ENCODE peak calls at places on chromosomes 11 and 22, in five cellular contexts. One of them, this sample, is unnamed.
A peak's percentile ranks its signal among the peaks of the same experiment; 100 is the strongest.

GRCh38 chr11:76073716-76074115 is 132.6 kb downstream of the WNT11 start:
- DNase-seq in AG10803: peak; percentile 89
- DNase-seq in mesenchymal stem cell: peak; percentile 11
- DNase-seq in AG04449: no peak
- DNase-seq in breast epithelium: no peak
- DNase-seq in this sample: peak; percentile 42

GRCh38 chr22:50622723-50623327 is 5.1 kb downstream of the ARSA start:
- DNase-seq in breast epithelium: peak; percentile 89
- DNase-seq in AG10803: no peak
- DNase-seq in AG04449: no peak
- DNase-seq in mesenchymal stem cell: no peak
- DNase-seq in this sample: no peak

GRCh38 chr11:3206128-3206921 is 12.3 kb downstream of the MRGPRG start:
- DNase-seq in mesenchymal stem cell: no peak
- DNase-seq in AG04449: no peak
- DNase-seq in AG10803: no peak
- DNase-seq in breast epithelium: no peak
- DNase-seq in this sample: no peak

GRCh38 chr22:21942407-21942895 is 10.2 kb downstream of the PPM1F start:
- DNase-seq in AG04449: no peak
- DNase-seq in breast epithelium: peak; percentile 51
- DNase-seq in mesenchymal stem cell: peak; percentile 91
- DNase-seq in AG10803: peak; percentile 86
- DNase-seq in this sample: peak; percentile 91

GRCh38 chr11:112127056-112127455 is 36.8 kb downstream of the IL18 start:
- DNase-seq in breast epithelium: no peak
- DNase-seq in AG04449: no peak
- DNase-seq in AG10803: no peak
- DNase-seq in mesenchymal stem cell: no peak
- DNase-seq in this sample: no peak

GRCh38 chr11:75900848-75901247 is 85.8 kb downstream of the UVRAG start:
- DNase-seq in AG04449: no peak
- DNase-seq in mesenchymal stem cell: no peak
- DNase-seq in breast epithelium: no peak
- DNase-seq in AG10803: no peak
- DNase-seq in this sample: no peak

GRCh38 chr11:133900176-133901105 is 55.1 kb upstream of the SPATA19 start:
- DNase-seq in AG10803: no peak
- DNase-seq in AG04449: no peak
- DNase-seq in mesenchymal stem cell: no peak
- DNase-seq in breast epithelium: peak; percentile 10
- DNase-seq in this sample: no peak

GRCh38 chr22:36999463-36999862 is 19.8 kb downstream of the TST start:
- DNase-seq in breast epithelium: no peak
- DNase-seq in mesenchymal stem cell: no peak
- DNase-seq in AG04449: no peak
- DNase-seq in AG10803: no peak
- DNase-seq in this sample: no peak

GRCh38 chr11:104564921-104565580 is 333.2 kb downstream of the CASP12 start:
- DNase-seq in AG10803: no peak
- DNase-seq in AG04449: no peak
- DNase-seq in mesenchymal stem cell: no peak
- DNase-seq in breast epithelium: no peak
- DNase-seq in this sample: no peak

GRCh38 chr11:77084581-77085191 is 17.9 kb downstream of the CAPN5 start:
- DNase-seq in AG04449: no peak
- DNase-seq in mesenchymal stem cell: no peak
- DNase-seq in AG10803: no peak
- DNase-seq in breast epithelium: no peak
- DNase-seq in this sample: no peak

GRCh38 chr22:38067771-38068360 is 10.7 kb downstream of the PICK1 start:
- DNase-seq in mesenchymal stem cell: no peak
- DNase-seq in AG04449: no peak
- DNase-seq in AG10803: no peak
- DNase-seq in breast epithelium: no peak
- DNase-seq in this sample: no peak

GRCh38 chr22:45581549-45582080 is 78.9 kb downstream of the FBLN1 start:
- DNase-seq in breast epithelium: no peak
- DNase-seq in mesenchymal stem cell: no peak
- DNase-seq in AG04449: no peak
- DNase-seq in AG10803: no peak
- DNase-seq in this sample: no peak

GRCh38 chr11:69204246-69205124 is 48.8 kb downstream of the SMIM38 start:
- DNase-seq in AG04449: no peak
- DNase-seq in AG10803: no peak
- DNase-seq in mesenchymal stem cell: no peak
- DNase-seq in breast epithelium: no peak
- DNase-seq in this sample: no peak

GRCh38 chr11:78168539-78169477 is 19.6 kb downstream of the KCTD21 start:
- DNase-seq in mesenchymal stem cell: peak; percentile 39
- DNase-seq in breast epithelium: no peak
- DNase-seq in AG10803: peak; percentile 91
- DNase-seq in AG04449: peak; percentile 89
- DNase-seq in this sample: peak; percentile 88

GRCh38 chr22:30288414-30289125 is 735 bp downstream of the CASTOR1 start:
- DNase-seq in AG10803: no peak
- DNase-seq in mesenchymal stem cell: no peak
- DNase-seq in breast epithelium: no peak
- DNase-seq in AG04449: no peak
- DNase-seq in this sample: no peak

GRCh38 chr22:31628362-31628761 is 33.7 kb downstream of the PISD start:
- DNase-seq in mesenchymal stem cell: no peak
- DNase-seq in breast epithelium: no peak
- DNase-seq in AG10803: no peak
- DNase-seq in AG04449: no peak
- DNase-seq in this sample: no peak

GRCh38 chr11:1574256-1575242 is 2.5 kb upstream of the DUSP8 start:
- DNase-seq in AG04449: no peak
- DNase-seq in mesenchymal stem cell: peak; percentile 25
- DNase-seq in breast epithelium: peak; percentile 36
- DNase-seq in AG10803: peak; percentile 37
- DNase-seq in this sample: no peak

GRCh38 chr11:78940500-78941225 is 366.0 kb upstream of the NARS2 start:
- DNase-seq in breast epithelium: no peak
- DNase-seq in AG04449: no peak
- DNase-seq in AG10803: no peak
- DNase-seq in mesenchymal stem cell: no peak
- DNase-seq in this sample: no peak

GRCh38 chr22:17590586-17590985 is 27.3 kb downstream of the SLC25A18 start:
- DNase-seq in mesenchymal stem cell: no peak
- DNase-seq in AG04449: no peak
- DNase-seq in breast epithelium: no peak
- DNase-seq in AG10803: no peak
- DNase-seq in this sample: no peak

GRCh38 chr11:20057055-20057943 is 103.0 kb downstream of the DBX1 start:
- DNase-seq in breast epithelium: no peak
- DNase-seq in AG04449: no peak
- DNase-seq in AG10803: peak; percentile 80
- DNase-seq in mesenchymal stem cell: no peak
- DNase-seq in this sample: no peak

GRCh38 chr11:64762916-64763803 is 3.4 kb upstream of the PYGM start:
- DNase-seq in AG10803: peak; percentile 33
- DNase-seq in breast epithelium: no peak
- DNase-seq in AG04449: peak; percentile 23
- DNase-seq in mesenchymal stem cell: peak; percentile 49
- DNase-seq in this sample: peak; percentile 88

GRCh38 chr11:68835328-68835727 is 6.4 kb downstream of the CPT1A start:
- DNase-seq in breast epithelium: no peak
- DNase-seq in mesenchymal stem cell: no peak
- DNase-seq in AG04449: no peak
- DNase-seq in AG10803: no peak
- DNase-seq in this sample: no peak

GRCh38 chr11:77287136-77287535 is 14.3 kb downstream of the GDPD4 start:
- DNase-seq in AG10803: no peak
- DNase-seq in mesenchymal stem cell: no peak
- DNase-seq in breast epithelium: no peak
- DNase-seq in AG04449: no peak
- DNase-seq in this sample: peak; percentile 7

GRCh38 chr11:121152764-121153163 is 51.7 kb downstream of the TECTA start:
- DNase-seq in mesenchymal stem cell: no peak
- DNase-seq in breast epithelium: no peak
- DNase-seq in AG04449: no peak
- DNase-seq in AG10803: no peak
- DNase-seq in this sample: no peak

GRCh38 chr11:116772443-116773202 is at the start of gene BUD13:
- DNase-seq in AG04449: no peak
- DNase-seq in AG10803: peak; percentile 79
- DNase-seq in breast epithelium: peak; percentile 81
- DNase-seq in mesenchymal stem cell: peak; percentile 88
- DNase-seq in this sample: peak; percentile 85

DNA sequence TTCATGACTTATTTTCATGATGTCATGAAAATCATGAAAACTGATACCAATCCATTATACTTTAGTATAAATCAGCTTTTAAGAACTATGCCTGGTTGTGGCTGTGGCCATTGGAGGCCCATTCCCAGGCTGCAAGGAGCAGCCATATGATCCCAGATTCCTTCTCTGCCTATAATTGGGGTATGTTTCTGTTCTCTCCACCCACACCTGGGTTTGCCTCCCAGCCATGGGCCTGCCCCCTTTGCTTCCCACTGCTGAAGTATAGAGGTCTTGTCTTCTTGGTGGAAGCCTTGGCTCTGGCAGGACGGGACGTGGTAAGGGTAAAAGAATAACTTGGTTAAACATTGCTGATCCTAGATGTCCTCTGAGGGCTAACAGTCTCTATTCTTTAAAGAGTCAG is 2.3 kb downstream of the MICAL2 start:
- DNase-seq in AG04449: no peak
- DNase-seq in breast epithelium: no peak
- DNase-seq in AG10803: no peak
- DNase-seq in mesenchymal stem cell: no peak
- DNase-seq in this sample: no peak
- H3K4me3 ChIP-seq in AG04449: peak overlapping the region; percentile 31
- H3K4me3 ChIP-seq in breast epithelium: no peak overlapping the region
- H3K4me3 ChIP-seq in AG10803: no peak overlapping the region
- H3K4me3 ChIP-seq in mesenchymal stem cell: no peak overlapping the region
- H3K4me3 ChIP-seq in this sample: peak overlapping the region; percentile 95

DNA sequence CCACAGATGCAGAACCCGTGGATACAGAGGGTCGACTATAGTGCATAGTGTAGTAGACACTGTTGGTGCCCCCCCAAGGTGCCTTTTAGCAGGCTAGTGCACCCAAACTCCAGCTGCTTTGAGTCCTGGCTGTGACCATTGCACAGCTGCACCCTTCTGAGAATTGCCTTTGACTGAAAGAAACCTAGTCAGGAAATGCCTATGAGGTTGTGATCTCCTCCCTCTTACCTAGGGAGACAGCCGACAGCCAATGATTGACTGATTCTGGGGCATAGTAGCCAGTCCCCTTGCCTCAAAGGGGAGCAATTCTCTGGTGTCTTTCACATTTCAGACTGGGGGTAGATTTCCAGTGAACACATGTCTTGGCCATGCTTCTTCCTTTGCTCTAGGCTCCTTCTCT is 74.2 kb downstream of the DCDC1 start:
- DNase-seq in AG04449: no peak
- DNase-seq in breast epithelium: no peak
- DNase-seq in AG10803: no peak
- DNase-seq in mesenchymal stem cell: no peak
- DNase-seq in this sample: no peak
- H3K4me3 ChIP-seq in AG04449: no peak overlapping the region
- H3K4me3 ChIP-seq in breast epithelium: no peak overlapping the region
- H3K4me3 ChIP-seq in AG10803: no peak overlapping the region
- H3K4me3 ChIP-seq in mesenchymal stem cell: no peak overlapping the region
- H3K4me3 ChIP-seq in this sample: no peak overlapping the region

DNA sequence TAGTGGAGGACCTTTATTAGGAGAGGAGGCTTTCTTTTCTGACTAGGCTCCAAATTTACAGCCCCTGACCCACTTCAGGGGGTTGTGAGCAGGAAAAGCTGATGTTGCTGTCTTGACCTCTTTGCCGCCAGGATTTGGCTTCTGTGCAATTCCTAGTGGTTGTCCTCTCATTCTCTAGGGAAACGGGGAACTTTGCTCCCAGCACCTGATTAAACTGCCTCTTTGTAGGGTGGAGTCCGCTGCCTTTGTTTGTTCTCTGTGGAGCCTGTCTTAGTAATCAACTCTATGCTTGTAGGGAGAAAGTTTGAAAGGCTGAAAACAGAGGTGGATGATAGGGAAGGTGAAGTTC is 16.3 kb downstream of the CTNND1 start:
- DNase-seq in AG10803: no peak
- DNase-seq in breast epithelium: no peak
- DNase-seq in AG04449: no peak
- DNase-seq in mesenchymal stem cell: no peak
- DNase-seq in this sample: peak; percentile 51
- H3K4me3 ChIP-seq in AG10803: peak overlapping the region; percentile 30
- H3K4me3 ChIP-seq in breast epithelium: peak overlapping the region; percentile 51
- H3K4me3 ChIP-seq in AG04449: peak overlapping the region; percentile 45
- H3K4me3 ChIP-seq in mesenchymal stem cell: no peak overlapping the region
- H3K4me3 ChIP-seq in this sample: peak overlapping the region; percentile 9

GRCh38 chr11:115760528-115760837 is 256.3 kb upstream of the CADM1 start:
- DNase-seq in AG10803: no peak
- DNase-seq in AG04449: no peak
- DNase-seq in mesenchymal stem cell: peak; percentile 3
- DNase-seq in breast epithelium: no peak
- DNase-seq in this sample: peak; percentile 2

GRCh38 chr11:115761348-115761747 is 257.1 kb upstream of the CADM1 start:
- DNase-seq in mesenchymal stem cell: no peak
- DNase-seq in AG04449: no peak
- DNase-seq in AG10803: no peak
- DNase-seq in breast epithelium: no peak
- DNase-seq in this sample: no peak

GRCh38 chr11:115760921-115761320 is 256.7 kb upstream of the CADM1 start:
- DNase-seq in breast epithelium: no peak
- DNase-seq in mesenchymal stem cell: no peak
- DNase-seq in AG10803: no peak
- DNase-seq in AG04449: no peak
- DNase-seq in this sample: no peak

GRCh38 chr11:115758011-115758410 is 253.8 kb upstream of the CADM1 start:
- DNase-seq in AG10803: no peak
- DNase-seq in mesenchymal stem cell: no peak
- DNase-seq in breast epithelium: no peak
- DNase-seq in AG04449: no peak
- DNase-seq in this sample: no peak

DNA sequence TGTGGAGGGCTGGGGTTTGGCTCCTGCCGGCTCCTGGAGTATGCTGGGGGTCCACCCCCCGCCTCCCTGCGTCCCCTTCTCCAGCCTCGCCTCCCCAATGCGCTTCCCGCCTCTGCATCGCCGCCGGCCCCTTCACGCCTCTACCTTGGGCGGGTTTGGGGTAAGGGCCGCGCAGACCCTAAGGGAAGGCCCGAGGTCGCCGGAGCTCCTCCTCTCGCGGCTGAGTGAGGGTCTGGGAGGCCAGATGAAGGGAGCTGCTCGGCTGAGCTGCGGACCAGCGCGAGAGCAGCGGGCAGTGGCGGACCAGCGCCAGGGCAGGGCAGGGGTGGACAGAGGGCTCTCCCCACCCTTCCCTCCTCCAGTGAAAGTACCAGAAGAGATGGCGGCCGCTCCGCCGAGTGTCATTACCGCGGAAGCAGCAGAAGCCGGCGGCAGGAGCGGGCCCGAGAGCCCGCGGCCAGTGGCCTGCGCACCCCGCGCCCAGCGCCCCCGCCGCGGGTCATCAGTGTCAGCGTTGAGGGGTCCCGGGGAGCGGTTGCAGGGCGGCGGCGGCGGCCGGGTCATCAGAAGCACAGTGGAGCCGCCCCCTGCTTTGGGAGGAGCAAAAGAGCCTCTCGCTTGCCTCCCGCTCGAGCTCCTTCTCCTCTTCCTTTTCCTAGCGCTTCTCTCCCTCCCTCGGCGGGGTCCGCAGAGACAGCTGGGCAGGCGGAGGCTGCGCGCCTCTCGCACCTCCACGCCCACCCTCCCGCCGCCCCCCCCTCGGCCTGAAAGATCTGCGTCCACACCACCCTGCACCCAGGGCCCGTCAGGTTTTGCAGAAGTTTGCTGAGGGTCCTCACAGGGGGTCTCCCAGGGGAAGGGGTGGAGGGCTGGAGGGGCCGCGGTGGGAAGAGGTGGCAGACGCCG is 255.7 kb upstream of the CADM1 start:
- DNase-seq in AG10803: no peak
- DNase-seq in breast epithelium: no peak
- DNase-seq in AG04449: no peak
- DNase-seq in mesenchymal stem cell: peak; percentile 11
- DNase-seq in this sample: peak; percentile 10
- H3K4me3 ChIP-seq in AG10803: peak overlapping the region; percentile 53
- H3K4me3 ChIP-seq in breast epithelium: peak overlapping the region; percentile 79
- H3K4me3 ChIP-seq in AG04449: peak overlapping the region; percentile 52
- H3K4me3 ChIP-seq in mesenchymal stem cell: peak overlapping the region; percentile 72
- H3K4me3 ChIP-seq in this sample: peak overlapping the region; percentile 40